ENCODE peak calls at places on chromosomes 13 and 19, in four cellular contexts. I is right cardiac atrium, K is sigmoid colon, A is heart left ventricle. V is an unnamed sample. For H3K4me1 and H3K9me3, the result is how much of the 10 kb centered on the place peaks cover.

GRCh38 chr13:113051641-113052040 is 54.0 kb upstream of the F7 start:
- DNase-seq in I (no peak), K (no peak), A (no peak), V (peak)

GRCh38 chr13:101026328-101026727 is 351.7 kb upstream of the TMTC4 start:
- DNase-seq in I (no peak), K (no peak), A (no peak), V (no peak)

GRCh38 chr19:51327066-51327985 is 14.6 kb downstream of the VSIG10L start:
- DNase-seq in I (peak), K (no peak), A (peak), V (no peak)

GRCh38 chr13:30158774-30159445 is 148.4 kb downstream of the KATNAL1 start:
- DNase-seq in I (no peak), K (peak), A (no peak), V (no peak)

GRCh38 chr19:17234911-17235617 is 9.0 kb downstream of the OCEL1 start:
- DNase-seq in I (peak), K (peak), A (peak), V (no peak)

GRCh38 chr19:33197591-33198000 is 3.5 kb downstream of the LRP3 start:
- DNase-seq in I (no peak), K (no peak), A (no peak), V (no peak)

GRCh38 chr19:15371786-15372380 is 7.7 kb downstream of the AKAP8 start:
- DNase-seq in I (no peak), K (no peak), A (peak), V (peak)

GRCh38 chr19:29873024-29873800 is 61.4 kb downstream of the CCNE1 start:
- DNase-seq in I (peak), K (no peak), A (peak), V (peak)

GRCh38 chr19:52464798-52465470 is 11.6 kb downstream of the ZNF578 start:
- DNase-seq in I (no peak), K (no peak), A (no peak), V (no peak)

GRCh38 chr13:74306496-74306895 is 172.3 kb upstream of the KLF12 start:
- DNase-seq in I (no peak), K (no peak), A (no peak), V (no peak)

GRCh38 chr13:29846475-29847256 is 3.8 kb downstream of the UBL3 start:
- DNase-seq in I (no peak), K (no peak), A (no peak), V (no peak)

GRCh38 chr19:57348136-57348535 is 2.9 kb upstream of the ZNF304 start:
- DNase-seq in I (no peak), K (no peak), A (no peak), V (no peak)

GRCh38 chr19:5392476-5392875 is 51.9 kb upstream of the PTPRS start:
- DNase-seq in I (no peak), K (no peak), A (no peak), V (no peak)

GRCh38 chr19:39132344-39132969 is 6.9 kb downstream of the PAK4 start:
- DNase-seq in I (no peak), K (no peak), A (no peak), V (no peak)

GRCh38 chr13:51621597-51621996 is 37.3 kb downstream of the WDFY2 start:
- DNase-seq in I (no peak), K (no peak), A (no peak), V (no peak)
- H3K4me1 ChIP-seq in I (under half), K (under half), A (half or more), V (under half)

GRCh38 chr19:12526542-12526941 is 24.7 kb downstream of the ZNF564 start:
- DNase-seq in I (no peak), K (no peak), A (no peak), V (no peak)
- H3K9me3 ChIP-seq in I (under half), K (half or more), A (under half), V (half or more)

DNA sequence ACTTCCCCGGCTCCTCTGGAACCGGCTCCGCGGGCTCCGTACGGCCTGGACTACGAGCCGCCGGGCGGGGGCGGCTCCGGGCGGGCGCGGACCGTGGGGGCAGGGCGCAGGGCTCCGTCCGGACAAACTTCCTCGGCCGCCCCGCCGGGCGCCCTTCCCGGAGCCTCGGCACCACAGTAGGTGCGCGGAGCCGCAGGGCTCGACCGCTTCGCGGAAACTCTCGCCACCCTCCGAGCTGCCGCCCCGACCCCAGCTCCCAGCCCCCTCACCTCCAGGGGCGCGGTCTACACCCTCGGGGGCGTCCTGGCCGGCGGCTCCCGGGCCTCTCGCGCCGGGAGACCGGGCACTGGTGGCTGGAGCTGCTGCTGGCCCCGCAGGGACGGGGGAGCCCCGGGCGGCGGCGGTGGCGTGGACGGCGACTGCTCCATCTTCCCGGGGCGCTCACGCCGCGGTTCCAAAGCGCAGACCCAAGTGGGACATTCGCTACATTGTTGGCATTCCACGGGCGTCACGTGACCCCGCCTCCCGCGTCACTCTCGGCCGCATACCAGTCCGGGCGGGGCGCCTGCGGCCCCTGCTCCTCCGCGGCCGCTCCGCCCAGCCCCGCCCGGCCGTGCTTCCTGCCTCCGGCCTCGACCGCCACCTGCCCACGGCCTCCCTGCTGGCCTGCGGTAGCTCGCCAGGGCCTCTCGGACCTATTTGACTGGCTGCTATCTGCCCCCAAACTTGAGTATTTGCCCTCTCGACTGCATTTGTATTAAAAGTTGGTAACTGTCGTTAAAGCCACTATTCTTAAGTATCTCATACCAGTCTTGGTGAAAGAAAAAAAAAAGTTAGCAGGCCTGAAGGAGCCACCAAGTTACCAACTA is at the start of gene LATS2:
- DNase-seq in I (peak), K (peak), A (peak), V (peak)
- H3K4me3 ChIP-seq in I (peak), K (peak), A (peak), V (peak)

GRCh38 chr13:93173656-93174055 is 53.0 kb upstream of the GPC6 start:
- DNase-seq in I (no peak), K (no peak), A (no peak), V (no peak)
- H3K4me1 ChIP-seq in I (under half), K (under half), A (under half), V (under half)

GRCh38 chr19:8466018-8466417 is 21.2 kb downstream of the HNRNPM start:
- DNase-seq in I (no peak), K (no peak), A (no peak), V (no peak)
- H3K9me3 ChIP-seq in I (under half), K (under half), A (under half), V (under half)

V was measured in kidney.